ENCODE peak calls at places on chromosomes 11 and 22, in nine cellular contexts. V is heart right ventricle, C is GM23338, T is heart left ventricle, U is tibial nerve, J is hepatocyte, L is A549, O is IMR-90, Q is astrocyte of the spinal cord. S is an unnamed sample.
A peak's percentile ranks its signal among the peaks of the same experiment; 100 is the strongest.

GRCh38 chr11:2558861-2559526 is 114.2 kb downstream of the KCNQ1 start:
- DNase-seq in V (no peak), C (no peak), T (no peak), U (no peak), J (no peak), L (no peak), O (no peak), Q (no peak), S (no peak)

GRCh38 chr11:95256204-95256819 is 25.3 kb upstream of the SESN3 start:
- DNase-seq in V (no peak), C (no peak), T (no peak), U (no peak), J (peak; percentile 66), L (no peak), O (peak; percentile 3), Q (no peak), S (peak; percentile 46)

GRCh38 chr11:37905707-37906417 is 1307.8 kb upstream of the RAG2 start:
- DNase-seq in V (no peak), C (peak; percentile 1), T (no peak), U (no peak), J (peak; percentile 4), L (no peak), O (no peak), Q (no peak), S (no peak)

GRCh38 chr11:130522284-130522961 is 74.0 kb downstream of the ADAMTS15 start:
- DNase-seq in V (peak; percentile 91), C (peak; percentile 65), T (peak; percentile 93), U (peak; percentile 94), J (peak; percentile 94), L (peak; percentile 79), O (peak; percentile 97), Q (peak; percentile 93), S (peak; percentile 98)

GRCh38 chr11:60985991-60986915 is 14.8 kb downstream of the CD6 start:
- DNase-seq in V (no peak), C (no peak), T (no peak), U (no peak), J (no peak), L (no peak), O (peak; percentile 46), Q (peak; percentile 40), S (no peak)

GRCh38 chr11:57638005-57638760 is 11.5 kb downstream of the YPEL4 start:
- DNase-seq in V (peak; percentile 54), C (peak; percentile 99), T (peak; percentile 79), U (no peak), J (peak; percentile 90), L (peak; percentile 99), O (peak; percentile 84), Q (peak; percentile 84), S (peak; percentile 84)

GRCh38 chr22:31235076-31235475 is 23.0 kb downstream of the LIMK2 start:
- DNase-seq in V (no peak), C (no peak), T (no peak), U (no peak), J (no peak), L (no peak), O (no peak), Q (no peak), S (no peak)

GRCh38 chr11:107018902-107019493 is 722 bp upstream of the GUCY1A2 start:
- DNase-seq in V (peak; percentile 56), C (peak; percentile 91), T (peak; percentile 51), U (peak; percentile 21), J (peak; percentile 92), L (peak; percentile 36), O (peak; percentile 61), Q (peak; percentile 84), S (peak; percentile 73)

GRCh38 chr22:17336061-17336460 is 33.2 kb upstream of the CECR2 start:
- DNase-seq in V (no peak), C (no peak), T (no peak), U (no peak), J (no peak), L (no peak), O (no peak), Q (no peak), S (no peak)

GRCh38 chr11:71913716-71914115 is 14.7 kb downstream of the XNDC1N start:
- DNase-seq in V (no peak), C (no peak), T (no peak), U (no peak), J (no peak), L (no peak), O (peak; percentile 72), Q (peak; percentile 24), S (peak; percentile 39)

GRCh38 chr11:60788401-60789110 is 3.4 kb downstream of the MS4A10 start:
- DNase-seq in V (no peak), C (no peak), T (no peak), U (no peak), J (no peak), L (no peak), O (no peak), Q (no peak), S (no peak)

GRCh38 chr11:129828301-129828836 is 12.7 kb downstream of the TMEM45B start:
- DNase-seq in V (no peak), C (no peak), T (no peak), U (no peak), J (peak; percentile 67), L (no peak), O (no peak), Q (no peak), S (no peak)

GRCh38 chr11:128859563-128860441 is 7.3 kb downstream of the KCNJ1 start:
- DNase-seq in V (peak; percentile 80), C (peak; percentile 90), T (peak; percentile 61), U (peak; percentile 63), J (peak; percentile 84), L (peak; percentile 24), O (peak; percentile 47), Q (peak; percentile 48), S (peak; percentile 59)

GRCh38 chr22:40641269-40641668 is 4.8 kb upstream of the MRTFA start:
- DNase-seq in V (no peak), C (no peak), T (no peak), U (no peak), J (no peak), L (no peak), O (no peak), Q (no peak), S (no peak)

GRCh38 chr11:130817608-130817944 is 98.7 kb downstream of the SNX19 start:
- DNase-seq in V (no peak), C (no peak), T (no peak), U (peak; percentile 35), J (peak; percentile 60), L (no peak), O (peak; percentile 86), Q (peak; percentile 72), S (peak; percentile 70)

DNA sequence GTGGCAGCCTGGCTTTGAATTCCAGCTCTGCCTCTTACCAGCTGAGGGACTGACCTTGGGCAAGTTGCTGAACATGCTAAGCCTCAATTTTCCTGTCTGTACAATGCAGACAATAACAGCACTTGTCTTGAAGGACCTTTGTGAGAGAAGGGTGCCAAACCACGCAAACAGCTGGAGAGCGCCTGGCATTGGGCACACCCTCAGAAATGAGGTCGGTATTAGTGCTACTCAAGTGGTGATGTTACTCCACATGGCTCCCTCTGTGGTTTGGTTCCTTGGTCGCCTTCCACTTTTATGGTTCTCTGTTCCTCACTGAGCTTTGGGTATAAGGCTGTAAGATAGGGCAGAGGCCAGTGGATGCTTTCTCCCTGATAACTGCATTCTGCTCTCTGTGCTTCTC is 8.2 kb downstream of the UBASH3B start:
- DNase-seq in V (no peak), C (no peak), T (no peak), U (no peak), J (no peak), L (no peak), O (no peak), Q (peak; percentile 61), S (no peak)
- H3K4me3 ChIP-seq in V (no peak overlapping the region), C (no peak overlapping the region), T (no peak overlapping the region), U (no peak overlapping the region), J (no peak overlapping the region), L (no peak overlapping the region), O (no peak overlapping the region), Q (no peak overlapping the region), S (no peak overlapping the region)

GRCh38 chr11:68956142-68956541 is 24.6 kb downstream of the MRGPRD start:
- DNase-seq in V (no peak), C (peak; percentile 64), T (no peak), U (no peak), J (no peak), L (no peak), O (no peak), Q (no peak), S (no peak)
- TF ChIP-seq CTCF in V (no peak), C (peak; percentile 79), T (no peak), U (no peak), J (peak; percentile 26), L (no peak), O (peak; percentile 30), Q (peak; percentile 43), S (peak; percentile 26)

GRCh38 chr11:3838504-3838903 is 2.3 kb downstream of the RHOG start:
- DNase-seq in V (no peak), C (no peak), T (no peak), U (no peak), J (no peak), L (no peak), O (no peak), Q (no peak), S (no peak)
- H3K4me3 ChIP-seq in V (peak overlapping the region; percentile 97), C (no peak overlapping the region), T (no peak overlapping the region), U (peak overlapping the region; percentile 95), J (no peak overlapping the region), L (no peak overlapping the region), O (no peak overlapping the region), Q (no peak overlapping the region), S (no peak overlapping the region)

GRCh38 chr11:1231396-1232327 is 8.8 kb downstream of the MUC5B start:
- DNase-seq in V (peak; percentile 7), C (no peak), T (no peak), U (no peak), J (no peak), L (no peak), O (no peak), Q (no peak), S (no peak)

GRCh38 chr11:1234771-1235614 is 12.1 kb downstream of the MUC5B start:
- DNase-seq in V (peak; percentile 8), C (no peak), T (no peak), U (no peak), J (no peak), L (no peak), O (no peak), Q (no peak), S (no peak)

GRCh38 chr11:1232328-1233321 is 9.8 kb downstream of the MUC5B start:
- DNase-seq in V (peak; percentile 7), C (no peak), T (no peak), U (no peak), J (no peak), L (no peak), O (no peak), Q (no peak), S (no peak)

GRCh38 chr11:1234054-1234720 is 11.3 kb downstream of the MUC5B start:
- DNase-seq in V (peak; percentile 6), C (no peak), T (no peak), U (no peak), J (no peak), L (no peak), O (no peak), Q (no peak), S (no peak)

DNA sequence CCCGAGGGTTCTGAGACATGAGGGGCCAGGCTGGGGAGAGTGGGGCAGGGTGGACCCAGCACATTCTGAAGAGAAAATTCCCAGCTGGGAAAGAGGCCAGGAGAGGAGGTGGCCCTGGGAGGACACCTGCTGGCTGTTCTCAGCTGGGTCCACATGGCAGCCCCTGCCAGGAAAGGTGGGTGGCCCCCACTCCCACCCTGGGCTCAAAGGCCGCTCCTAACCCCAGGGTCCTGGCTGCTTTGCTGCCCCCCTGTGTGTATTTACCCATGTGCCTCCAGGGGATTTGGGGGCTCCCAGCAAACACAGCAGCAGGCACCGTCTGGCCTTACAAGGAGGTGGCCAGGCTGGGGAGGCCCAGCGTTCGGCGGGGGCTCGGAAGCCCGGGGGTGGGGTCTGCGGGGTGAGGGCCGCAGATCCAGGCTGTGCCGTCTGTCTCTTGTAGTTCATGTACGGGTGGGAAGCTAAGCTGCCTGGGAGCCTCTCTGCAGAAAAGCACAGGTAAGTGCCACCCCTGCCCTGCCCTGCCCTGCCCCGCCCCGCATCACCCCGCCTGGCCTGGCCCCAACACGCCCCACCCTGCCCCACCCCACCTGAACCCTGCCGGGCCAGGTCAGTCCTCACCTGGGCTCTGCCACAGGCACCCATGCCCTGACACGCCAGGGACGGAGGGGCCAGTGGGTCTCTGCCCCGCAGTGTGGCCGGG is 10.6 kb downstream of the MUC5B start:
- DNase-seq in V (peak; percentile 6), C (no peak), T (no peak), U (no peak), J (no peak), L (no peak), O (no peak), Q (no peak), S (no peak)
- TF ChIP-seq CTCF in V (no peak), C (no peak), T (no peak), U (no peak), J (peak; percentile 26), L (peak; percentile 43), O (no peak), Q (no peak), S (no peak)